ENCODE peak calls at places on chromosomes 1 and 21, in ten cellular contexts. T is psoas muscle; B is iPS DF 6.9; F is stimulated activated CD4-positive, alpha-beta T cell treated with anti-CD3 and anti-CD28 coated beads, TNF-alpha, amount 100 ng/mL, for 1 hour; K is transverse colon; E is SHP77; D is stimulated activated CD8-positive, alpha-beta memory T cell treated with anti-CD3 and anti-CD28 coated beads, Interleukin-7, amount 100 ng/mL, for 1 hour; Q is tibial nerve; Z is AG10803; Y is SK-N-DZ. I is an unnamed sample.

GRCh38 chr1:165034136-165034535 is 322.4 kb downstream of the LMX1A start:
- DNase-seq in T (no peak), B (no peak), F (no peak), K (no peak), E (no peak), D (no peak), Q (no peak), Z (no peak), Y (no peak), I (no peak)

GRCh38 chr1:31376374-31377134 is 3.7 kb upstream of the FABP3 start:
- DNase-seq in T (no peak), B (no peak), F (no peak), K (no peak), E (peak; percentile 13), D (no peak), Q (no peak), Z (peak; percentile 93), Y (peak; percentile 81), I (peak; percentile 96)

GRCh38 chr1:40694353-40694874 is 2.9 kb downstream of the NFYC start:
- DNase-seq in T (no peak), B (no peak), F (no peak), K (no peak), E (no peak), D (no peak), Q (no peak), Z (no peak), Y (no peak), I (no peak)

GRCh38 chr1:159867322-159868064 is 5.0 kb upstream of the VSIG8 start:
- DNase-seq in T (no peak), B (no peak), F (no peak), K (peak; percentile 87), E (peak; percentile 94), D (no peak), Q (no peak), Z (no peak), Y (peak; percentile 63), I (no peak)

GRCh38 chr1:172154571-172154970 is 265.9 kb upstream of the C1orf105 start:
- DNase-seq in T (no peak), B (no peak), F (no peak), K (no peak), E (no peak), D (no peak), Q (no peak), Z (peak; percentile 81), Y (no peak), I (peak; percentile 78)

GRCh38 chr1:171279678-171280077 is 31.4 kb downstream of the FMO1 start:
- DNase-seq in T (no peak), B (no peak), F (no peak), K (no peak), E (no peak), D (no peak), Q (no peak), Z (no peak), Y (no peak), I (no peak)

GRCh38 chr1:3651011-3651938 is 1.0 kb upstream of the TP73 start:
- DNase-seq in T (no peak), B (no peak), F (no peak), K (no peak), E (no peak), D (no peak), Q (no peak), Z (no peak), Y (no peak), I (no peak)

GRCh38 chr1:200907611-200908097 is 13.0 kb downstream of the INAVA start:
- DNase-seq in T (no peak), B (no peak), F (no peak), K (no peak), E (no peak), D (no peak), Q (no peak), Z (no peak), Y (no peak), I (no peak)

GRCh38 chr1:74591954-74592353 is 79.5 kb upstream of the LRRC53 start:
- DNase-seq in T (no peak), B (no peak), F (no peak), K (no peak), E (no peak), D (no peak), Q (no peak), Z (no peak), Y (peak; percentile 74), I (no peak)

GRCh38 chr1:160098852-160099647 is 631 bp upstream of the IGSF8 start:
- DNase-seq in T (peak; percentile 99), B (no peak), F (peak; percentile 97), K (peak; percentile 99), E (peak; percentile 94), D (peak; percentile 97), Q (peak; percentile 95), Z (peak; percentile 91), Y (peak; percentile 84), I (peak; percentile 89)

GRCh38 chr1:27382950-27383627 is at the start of gene CD164L2:
- DNase-seq in T (no peak), B (no peak), F (no peak), K (peak; percentile 85), E (no peak), D (no peak), Q (no peak), Z (no peak), Y (no peak), I (no peak)

GRCh38 chr21:37711294-37711844 is 204.9 kb downstream of the KCNJ6 start:
- DNase-seq in T (no peak), B (no peak), F (no peak), K (no peak), E (no peak), D (no peak), Q (no peak), Z (no peak), Y (peak; percentile 45), I (no peak)

GRCh38 chr1:56831874-56832693 is 12.9 kb upstream of the FYB2 start:
- DNase-seq in T (peak; percentile 74), B (peak; percentile 29), F (peak; percentile 37), K (peak; percentile 61), E (peak; percentile 3), D (peak; percentile 48), Q (peak; percentile 44), Z (peak; percentile 97), Y (peak; percentile 51), I (peak; percentile 97)

GRCh38 chr1:1626207-1627141 is 5.5 kb upstream of the MMP23B start:
- DNase-seq in T (peak; percentile 49), B (no peak), F (no peak), K (no peak), E (no peak), D (no peak), Q (no peak), Z (no peak), Y (no peak), I (no peak)

GRCh38 chr21:32483293-32483595 is 70.7 kb downstream of the EVA1C start:
- DNase-seq in T (no peak), B (no peak), F (no peak), K (no peak), E (no peak), D (no peak), Q (no peak), Z (no peak), Y (no peak), I (no peak)

GRCh38 chr1:59422921-59423575 is 126.2 kb downstream of the FGGY start:
- DNase-seq in T (peak; percentile 74), B (no peak), F (no peak), K (peak; percentile 72), E (no peak), D (no peak), Q (peak; percentile 89), Z (peak; percentile 77), Y (no peak), I (peak; percentile 81)

GRCh38 chr1:15678578-15678977 is 5.5 kb upstream of the PLEKHM2 start:
- DNase-seq in T (no peak), B (no peak), F (no peak), K (no peak), E (no peak), D (no peak), Q (no peak), Z (peak; percentile 86), Y (no peak), I (peak; percentile 67)

GRCh38 chr1:239550178-239550577 is 163.8 kb downstream of the CHRM3 start:
- DNase-seq in T (no peak), B (no peak), F (no peak), K (no peak), E (no peak), D (no peak), Q (no peak), Z (no peak), Y (no peak), I (no peak)

I was measured in fibroblast of the aortic adventitia.